ENCODE peak calls at places on chromosome 15, in seven cellular contexts. One of them, this sample, is unnamed.

GRCh38 chr15:50318697-50319096 is 36.3 kb downstream of the GABPB1 start:
- DNase-seq in B cell: no peak
- DNase-seq in NCI-H510A: no peak
- DNase-seq in epithelial cell of esophagus: no peak
- DNase-seq in stimulated activated CD4-positive, alpha-beta T cell treated with anti-CD3 and anti-CD28 coated beads, TNF-alpha, amount 100 ng/mL, for 1 hour: no peak
- DNase-seq in central memory CD4-positive, alpha-beta T cell: no peak
- DNase-seq in kidney tubule cell: no peak
- DNase-seq in this sample: no peak

GRCh38 chr15:68699124-68699880 is 120.5 kb downstream of the CORO2B start:
- DNase-seq in NCI-H510A: no peak
- DNase-seq in kidney tubule cell: no peak
- DNase-seq in epithelial cell of esophagus: no peak
- DNase-seq in central memory CD4-positive, alpha-beta T cell: no peak
- DNase-seq in B cell: no peak
- DNase-seq in stimulated activated CD4-positive, alpha-beta T cell treated with anti-CD3 and anti-CD28 coated beads, TNF-alpha, amount 100 ng/mL, for 1 hour: no peak
- DNase-seq in this sample: no peak

GRCh38 chr15:70113304-70113700 is 15.6 kb upstream of the TLE3 start:
- DNase-seq in NCI-H510A: no peak
- DNase-seq in B cell: no peak
- DNase-seq in central memory CD4-positive, alpha-beta T cell: no peak
- DNase-seq in stimulated activated CD4-positive, alpha-beta T cell treated with anti-CD3 and anti-CD28 coated beads, TNF-alpha, amount 100 ng/mL, for 1 hour: no peak
- DNase-seq in epithelial cell of esophagus: no peak
- DNase-seq in kidney tubule cell: no peak
- DNase-seq in this sample: no peak

GRCh38 chr15:77437264-77437663 is 16.6 kb downstream of the HMG20A start:
- DNase-seq in NCI-H510A: no peak
- DNase-seq in B cell: no peak
- DNase-seq in kidney tubule cell: no peak
- DNase-seq in central memory CD4-positive, alpha-beta T cell: no peak
- DNase-seq in epithelial cell of esophagus: no peak
- DNase-seq in stimulated activated CD4-positive, alpha-beta T cell treated with anti-CD3 and anti-CD28 coated beads, TNF-alpha, amount 100 ng/mL, for 1 hour: no peak
- DNase-seq in this sample: no peak

GRCh38 chr15:79769081-79769481 is 127.7 kb downstream of the MTHFS start:
- DNase-seq in NCI-H510A: no peak
- DNase-seq in stimulated activated CD4-positive, alpha-beta T cell treated with anti-CD3 and anti-CD28 coated beads, TNF-alpha, amount 100 ng/mL, for 1 hour: no peak
- DNase-seq in B cell: no peak
- DNase-seq in epithelial cell of esophagus: peak; percentile 21
- DNase-seq in central memory CD4-positive, alpha-beta T cell: no peak
- DNase-seq in kidney tubule cell: peak; percentile 69
- DNase-seq in this sample: peak; percentile 15

GRCh38 chr15:51600114-51600513 is 22.5 kb downstream of the DMXL2 start:
- DNase-seq in kidney tubule cell: peak; percentile 95
- DNase-seq in epithelial cell of esophagus: peak; percentile 86
- DNase-seq in central memory CD4-positive, alpha-beta T cell: no peak
- DNase-seq in NCI-H510A: no peak
- DNase-seq in stimulated activated CD4-positive, alpha-beta T cell treated with anti-CD3 and anti-CD28 coated beads, TNF-alpha, amount 100 ng/mL, for 1 hour: no peak
- DNase-seq in B cell: no peak
- DNase-seq in this sample: peak; percentile 88

GRCh38 chr15:75727851-75728715 is 15.4 kb upstream of the CSPG4 start:
- DNase-seq in B cell: peak; percentile 75
- DNase-seq in kidney tubule cell: peak; percentile 63
- DNase-seq in stimulated activated CD4-positive, alpha-beta T cell treated with anti-CD3 and anti-CD28 coated beads, TNF-alpha, amount 100 ng/mL, for 1 hour: peak; percentile 58
- DNase-seq in NCI-H510A: no peak
- DNase-seq in epithelial cell of esophagus: peak; percentile 67
- DNase-seq in central memory CD4-positive, alpha-beta T cell: peak; percentile 61
- DNase-seq in this sample: peak; percentile 33

GRCh38 chr15:36936652-36937051 is 163.7 kb downstream of the MEIS2 start:
- DNase-seq in NCI-H510A: no peak
- DNase-seq in stimulated activated CD4-positive, alpha-beta T cell treated with anti-CD3 and anti-CD28 coated beads, TNF-alpha, amount 100 ng/mL, for 1 hour: no peak
- DNase-seq in kidney tubule cell: no peak
- DNase-seq in epithelial cell of esophagus: no peak
- DNase-seq in central memory CD4-positive, alpha-beta T cell: no peak
- DNase-seq in B cell: no peak
- DNase-seq in this sample: no peak

GRCh38 chr15:70703066-70703465 is 60.3 kb downstream of the UACA start:
- DNase-seq in epithelial cell of esophagus: no peak
- DNase-seq in stimulated activated CD4-positive, alpha-beta T cell treated with anti-CD3 and anti-CD28 coated beads, TNF-alpha, amount 100 ng/mL, for 1 hour: no peak
- DNase-seq in kidney tubule cell: no peak
- DNase-seq in B cell: no peak
- DNase-seq in central memory CD4-positive, alpha-beta T cell: no peak
- DNase-seq in NCI-H510A: no peak
- DNase-seq in this sample: no peak

GRCh38 chr15:64356443-64357040 is 569 bp upstream of the CSNK1G1 start:
- DNase-seq in epithelial cell of esophagus: peak; percentile 81
- DNase-seq in kidney tubule cell: no peak
- DNase-seq in stimulated activated CD4-positive, alpha-beta T cell treated with anti-CD3 and anti-CD28 coated beads, TNF-alpha, amount 100 ng/mL, for 1 hour: no peak
- DNase-seq in B cell: no peak
- DNase-seq in NCI-H510A: no peak
- DNase-seq in central memory CD4-positive, alpha-beta T cell: no peak
- DNase-seq in this sample: peak; percentile 89

GRCh38 chr15:38528279-38528678 is 36.3 kb downstream of the RASGRP1 start:
- DNase-seq in stimulated activated CD4-positive, alpha-beta T cell treated with anti-CD3 and anti-CD28 coated beads, TNF-alpha, amount 100 ng/mL, for 1 hour: no peak
- DNase-seq in B cell: no peak
- DNase-seq in epithelial cell of esophagus: no peak
- DNase-seq in central memory CD4-positive, alpha-beta T cell: no peak
- DNase-seq in NCI-H510A: no peak
- DNase-seq in kidney tubule cell: peak; percentile 32
- DNase-seq in this sample: peak; percentile 12

GRCh38 chr15:81189583-81190283 is 6.9 kb upstream of the IL16 start:
- DNase-seq in stimulated activated CD4-positive, alpha-beta T cell treated with anti-CD3 and anti-CD28 coated beads, TNF-alpha, amount 100 ng/mL, for 1 hour: no peak
- DNase-seq in B cell: no peak
- DNase-seq in epithelial cell of esophagus: peak; percentile 50
- DNase-seq in NCI-H510A: no peak
- DNase-seq in central memory CD4-positive, alpha-beta T cell: no peak
- DNase-seq in kidney tubule cell: no peak
- DNase-seq in this sample: no peak

GRCh38 chr15:31465083-31465955 is 138.7 kb downstream of the KLF13 start:
- DNase-seq in stimulated activated CD4-positive, alpha-beta T cell treated with anti-CD3 and anti-CD28 coated beads, TNF-alpha, amount 100 ng/mL, for 1 hour: no peak
- DNase-seq in central memory CD4-positive, alpha-beta T cell: no peak
- DNase-seq in B cell: no peak
- DNase-seq in kidney tubule cell: peak; percentile 25
- DNase-seq in epithelial cell of esophagus: peak; percentile 98
- DNase-seq in NCI-H510A: no peak
- DNase-seq in this sample: no peak

GRCh38 chr15:34812369-34812768 is 17.0 kb upstream of the ACTC1 start:
- DNase-seq in stimulated activated CD4-positive, alpha-beta T cell treated with anti-CD3 and anti-CD28 coated beads, TNF-alpha, amount 100 ng/mL, for 1 hour: no peak
- DNase-seq in B cell: no peak
- DNase-seq in epithelial cell of esophagus: no peak
- DNase-seq in NCI-H510A: no peak
- DNase-seq in kidney tubule cell: no peak
- DNase-seq in central memory CD4-positive, alpha-beta T cell: no peak
- DNase-seq in this sample: no peak

GRCh38 chr15:69126054-69126469 is 34.4 kb upstream of the GLCE start:
- DNase-seq in kidney tubule cell: no peak
- DNase-seq in central memory CD4-positive, alpha-beta T cell: no peak
- DNase-seq in NCI-H510A: peak; percentile 26
- DNase-seq in B cell: no peak
- DNase-seq in epithelial cell of esophagus: peak; percentile 7
- DNase-seq in stimulated activated CD4-positive, alpha-beta T cell treated with anti-CD3 and anti-CD28 coated beads, TNF-alpha, amount 100 ng/mL, for 1 hour: no peak
- DNase-seq in this sample: peak; percentile 61

This sample was measured in renal cortical epithelial cell.